ENCODE peak calls at places on chromosomes 11 and 22, in nine cellular contexts. C is IMR-90; V is HCT116; G is CD8-positive, alpha-beta memory T cell; A is GM23248; N is H1; W is fibroblast of lung; Z is cardiac muscle cell; B is pancreas. K is an unnamed sample.
A peak's percentile ranks its signal among the peaks of the same experiment; 100 is the strongest.

GRCh38 chr11:32334822-32335221 is 100.5 kb downstream of the WT1 start:
- DNase-seq in C (no peak), V (peak; percentile 55), G (no peak), A (peak; percentile 45), N (peak; percentile 84), W (no peak), Z (no peak), B (no peak), K (no peak)

GRCh38 chr11:95584180-95584579 is 205.4 kb downstream of the FAM76B start:
- DNase-seq in C (peak; percentile 73), V (no peak), G (no peak), A (peak; percentile 75), N (no peak), W (peak; percentile 70), Z (no peak), B (no peak), K (no peak)

GRCh38 chr22:30245181-30245984 is 1.2 kb downstream of the LIF start:
- DNase-seq in C (no peak), V (no peak), G (no peak), A (no peak), N (no peak), W (no peak), Z (no peak), B (no peak), K (no peak)

GRCh38 chr11:60641940-60642339 is 57.5 kb upstream of the MS4A8 start:
- DNase-seq in C (no peak), V (no peak), G (no peak), A (no peak), N (no peak), W (no peak), Z (no peak), B (no peak), K (no peak)

GRCh38 chr11:79321282-79321681 is 119.5 kb downstream of the TENM4 start:
- DNase-seq in C (peak; percentile 81), V (no peak), G (no peak), A (peak; percentile 5), N (no peak), W (peak; percentile 21), Z (no peak), B (no peak), K (no peak)

GRCh38 chr11:98227266-98227665 is 793.5 kb upstream of the CNTN5 start:
- DNase-seq in C (no peak), V (no peak), G (no peak), A (no peak), N (no peak), W (no peak), Z (no peak), B (no peak), K (no peak)

GRCh38 chr11:61972796-61973602 is 5.6 kb upstream of the FTH1 start:
- DNase-seq in C (peak; percentile 91), V (no peak), G (no peak), A (peak; percentile 87), N (no peak), W (no peak), Z (no peak), B (peak; percentile 59), K (no peak)

GRCh38 chr22:37563153-37564081 is 3.1 kb downstream of the CDC42EP1 start:
- DNase-seq in C (peak; percentile 97), V (peak; percentile 57), G (no peak), A (peak; percentile 98), N (no peak), W (peak; percentile 97), Z (no peak), B (peak; percentile 90), K (no peak)

GRCh38 chr11:134727204-134727603 is 315.2 kb upstream of the B3GAT1 start:
- DNase-seq in C (no peak), V (peak; percentile 10), G (no peak), A (no peak), N (no peak), W (no peak), Z (no peak), B (no peak), K (no peak)

GRCh38 chr22:17237031-17237668 is 17.9 kb upstream of the ADA2 start:
- DNase-seq in C (no peak), V (no peak), G (no peak), A (no peak), N (no peak), W (no peak), Z (no peak), B (no peak), K (no peak)

GRCh38 chr11:65865550-65866172 is 5.4 kb downstream of the MUS81 start:
- DNase-seq in C (no peak), V (no peak), G (no peak), A (no peak), N (no peak), W (no peak), Z (no peak), B (no peak), K (no peak)

GRCh38 chr11:9138612-9139579 is 47.5 kb upstream of the SCUBE2 start:
- DNase-seq in C (peak; percentile 95), V (peak; percentile 75), G (no peak), A (peak; percentile 93), N (peak; percentile 34), W (peak; percentile 92), Z (no peak), B (peak; percentile 75), K (no peak)

GRCh38 chr22:50316114-50317065 is 8.9 kb upstream of the PLXNB2 start:
- DNase-seq in C (no peak), V (no peak), G (no peak), A (no peak), N (peak; percentile 45), W (no peak), Z (no peak), B (no peak), K (no peak)

GRCh38 chr11:114281388-114281956 is 14.7 kb upstream of the NNMT start:
- DNase-seq in C (no peak), V (no peak), G (no peak), A (no peak), N (no peak), W (no peak), Z (no peak), B (no peak), K (no peak)

GRCh38 chr11:35791088-35791958 is 128.7 kb downstream of the TRIM44 start:
- DNase-seq in C (peak; percentile 43), V (no peak), G (no peak), A (no peak), N (no peak), W (no peak), Z (peak; percentile 85), B (no peak), K (no peak)

GRCh38 chr22:37498289-37498909 is 12.2 kb upstream of the MFNG start:
- DNase-seq in C (no peak), V (no peak), G (peak; percentile 60), A (no peak), N (peak; percentile 90), W (no peak), Z (peak; percentile 69), B (peak; percentile 70), K (no peak)

GRCh38 chr11:45094958-45095690 is 51.3 kb upstream of the PRDM11 start:
- DNase-seq in C (no peak), V (no peak), G (no peak), A (no peak), N (no peak), W (no peak), Z (no peak), B (no peak), K (no peak)

GRCh38 chr11:92122561-92122960 is 102.1 kb upstream of the FAT3 start:
- DNase-seq in C (no peak), V (no peak), G (no peak), A (peak; percentile 4), N (no peak), W (peak; percentile 63), Z (no peak), B (no peak), K (no peak)

GRCh38 chr11:75509201-75509600 is 16.5 kb downstream of the GDPD5 start:
- DNase-seq in C (no peak), V (no peak), G (no peak), A (no peak), N (no peak), W (no peak), Z (no peak), B (no peak), K (no peak)

GRCh38 chr22:24442352-24442744 is 14.9 kb downstream of the ADORA2A start:
- DNase-seq in C (no peak), V (no peak), G (no peak), A (no peak), N (no peak), W (no peak), Z (no peak), B (no peak), K (no peak)

DNA sequence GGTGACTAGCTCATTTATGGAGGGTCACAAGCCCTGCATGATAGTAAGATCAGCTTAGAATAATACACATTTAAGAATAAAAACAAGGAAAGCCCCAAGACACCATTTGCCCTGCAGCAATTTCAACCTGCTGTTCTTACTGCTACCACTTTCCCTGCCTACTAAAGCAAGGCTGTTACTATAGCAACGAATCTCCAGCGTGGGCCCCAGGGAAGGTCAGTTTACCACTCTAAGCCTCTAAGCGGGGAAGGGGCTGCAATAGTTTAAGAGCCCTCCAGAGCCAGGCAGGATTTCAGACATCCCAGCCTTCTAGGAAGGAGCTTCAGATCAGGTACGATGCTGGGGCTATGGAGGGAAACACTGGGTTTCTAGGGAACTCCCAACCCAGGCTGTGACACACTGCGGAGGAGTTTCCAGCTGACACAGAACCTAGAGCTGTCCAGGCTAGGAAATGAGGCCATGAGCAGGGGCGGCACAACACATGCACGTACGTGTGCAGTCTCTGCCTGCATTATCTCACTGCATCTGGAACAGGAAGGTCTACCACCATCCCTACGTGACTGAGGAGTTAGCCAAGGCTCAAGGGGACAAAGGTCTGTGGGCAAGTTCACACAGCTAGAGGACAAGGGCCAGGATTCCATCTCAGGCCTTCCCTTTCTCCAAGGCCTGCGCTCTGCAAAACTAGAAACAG is 20.5 kb downstream of the HPS4 start:
- DNase-seq in C (peak; percentile 19), V (no peak), G (no peak), A (no peak), N (no peak), W (peak; percentile 52), Z (peak; percentile 42), B (no peak), K (no peak)
- H3K36me3 ChIP-seq in C (peaks cover 50% of the 10 kb centered on the region), V (peaks cover 28% of the 10 kb centered on the region), G (peaks cover 38% of the 10 kb centered on the region), A (peaks cover 25% of the 10 kb centered on the region), N (peaks cover 63% of the 10 kb centered on the region), W (peaks cover 15% of the 10 kb centered on the region), Z (peaks cover 37% of the 10 kb centered on the region), B (peaks cover 72% of the 10 kb centered on the region), K (no peaks in the 10 kb centered on the region)

GRCh38 chr11:43925932-43926505 is 16.4 kb upstream of the C11orf96 start:
- DNase-seq in C (no peak), V (no peak), G (no peak), A (no peak), N (no peak), W (no peak), Z (no peak), B (no peak), K (no peak)
- H3K27ac ChIP-seq in C (no peak overlapping the region), V (no peak overlapping the region), G (no peak overlapping the region), A (no peak overlapping the region), N (no peak overlapping the region), W (no peak overlapping the region), Z (no peak overlapping the region), B (no peak overlapping the region), K (no peak overlapping the region)

GRCh38 chr11:119051440-119052162 is 5.4 kb downstream of the HYOU1 start:
- DNase-seq in C (no peak), V (no peak), G (no peak), A (no peak), N (no peak), W (no peak), Z (no peak), B (no peak), K (no peak)
- H3K36me3 ChIP-seq in C (peaks cover 76% of the 10 kb centered on the region), V (peaks cover 57% of the 10 kb centered on the region), G (peaks cover 76% of the 10 kb centered on the region), A (peaks cover 39% of the 10 kb centered on the region), N (peaks cover 86% of the 10 kb centered on the region), W (peaks cover 44% of the 10 kb centered on the region), Z (peaks cover 70% of the 10 kb centered on the region), B (peaks cover 73% of the 10 kb centered on the region), K (peaks cover 88% of the 10 kb centered on the region)

GRCh38 chr11:125568970-125569912 is at the start of gene EI24:
- DNase-seq in C (peak; percentile 90), V (peak; percentile 84), G (peak; percentile 82), A (peak; percentile 97), N (peak; percentile 91), W (peak; percentile 90), Z (peak; percentile 97), B (peak; percentile 92), K (peak; percentile 96)
- H3K27ac ChIP-seq in C (peak within 1 kb of the TSS; percentile 76), V (peak within 1 kb of the TSS; percentile 90), G (peak within 1 kb of the TSS; percentile 89), A (peak within 1 kb of the TSS; percentile 41), N (peak within 1 kb of the TSS; percentile 48), W (peak within 1 kb of the TSS; percentile 88), Z (peak within 1 kb of the TSS; percentile 73), B (peak within 1 kb of the TSS; percentile 71), K (peak within 1 kb of the TSS; percentile 85)

K was measured in heart left ventricle.